ENCODE peak calls at places on chromosomes 11 and 22, in five cellular contexts. G, E, D, Y and C are unnamed samples.

GRCh38 chr11:77175869-77176539 is 48.0 kb downstream of the MYO7A start:
- DNase-seq in Y (no peak), D (peak; percentile 49), G (no peak), E (no peak), C (no peak)

GRCh38 chr22:36367479-36367878 is 20.3 kb downstream of the MYH9 start:
- DNase-seq in E (no peak), Y (no peak), G (no peak), D (no peak), C (no peak)

GRCh38 chr11:36376315-36376887 is 80.3 kb downstream of the PRR5L start:
- DNase-seq in D (peak; percentile 40), G (no peak), Y (no peak), E (peak; percentile 82), C (no peak)

GRCh38 chr11:73997120-73997772 is 11.6 kb downstream of the UCP3 start:
- DNase-seq in Y (no peak), E (no peak), D (no peak), G (no peak), C (no peak)

GRCh38 chr11:120909676-120910215 is 114.2 kb upstream of the TBCEL start:
- DNase-seq in D (no peak), E (no peak), Y (no peak), G (no peak), C (no peak)

GRCh38 chr22:40654522-40655167 is 18.1 kb upstream of the MRTFA start:
- DNase-seq in G (no peak), Y (no peak), D (peak; percentile 65), E (no peak), C (no peak)

GRCh38 chr11:29300441-29300840 is 716.4 kb downstream of the KCNA4 start:
- DNase-seq in E (no peak), D (no peak), G (no peak), Y (peak; percentile 77), C (peak; percentile 67)

GRCh38 chr22:41908409-41909289 is 6.2 kb downstream of the SHISA8 start:
- DNase-seq in G (peak; percentile 42), Y (no peak), D (no peak), E (no peak), C (no peak)

GRCh38 chr11:96393753-96394348 is 4.0 kb downstream of the JRKL start:
- DNase-seq in D (no peak), E (no peak), Y (peak; percentile 15), G (peak; percentile 61), C (no peak)

GRCh38 chr11:110429614-110430266 is at the start of gene FDX1:
- DNase-seq in E (peak; percentile 86), D (peak; percentile 86), Y (peak; percentile 24), G (peak; percentile 85), C (no peak)

GRCh38 chr22:27873476-27873875 is 45.6 kb downstream of the PITPNB start:
- DNase-seq in Y (no peak), D (no peak), G (no peak), E (no peak), C (no peak)

GRCh38 chr22:30598986-30599385 is 7.3 kb upstream of the PES1 start:
- DNase-seq in E (no peak), D (no peak), Y (no peak), G (no peak), C (no peak)

GRCh38 chr11:124875943-124876817 is 10.9 kb downstream of the ROBO3 start:
- DNase-seq in G (peak; percentile 81), E (peak; percentile 87), Y (peak; percentile 91), D (peak; percentile 93), C (peak; percentile 53)
- H3K4me3 ChIP-seq in G (peak overlapping the region; percentile 73), E (peak overlapping the region; percentile 51), Y (peak overlapping the region; percentile 56), D (peak overlapping the region; percentile 30), C (peak overlapping the region; percentile 72)

GRCh38 chr22:44930016-44930710 is 79.6 kb downstream of the PHF21B start:
- DNase-seq in D (no peak), Y (no peak), G (no peak), E (no peak), C (no peak)
- H3K4me3 ChIP-seq in D (no peak overlapping the region), Y (no peak overlapping the region), G (no peak overlapping the region), E (no peak overlapping the region), C (no peak overlapping the region)

DNA sequence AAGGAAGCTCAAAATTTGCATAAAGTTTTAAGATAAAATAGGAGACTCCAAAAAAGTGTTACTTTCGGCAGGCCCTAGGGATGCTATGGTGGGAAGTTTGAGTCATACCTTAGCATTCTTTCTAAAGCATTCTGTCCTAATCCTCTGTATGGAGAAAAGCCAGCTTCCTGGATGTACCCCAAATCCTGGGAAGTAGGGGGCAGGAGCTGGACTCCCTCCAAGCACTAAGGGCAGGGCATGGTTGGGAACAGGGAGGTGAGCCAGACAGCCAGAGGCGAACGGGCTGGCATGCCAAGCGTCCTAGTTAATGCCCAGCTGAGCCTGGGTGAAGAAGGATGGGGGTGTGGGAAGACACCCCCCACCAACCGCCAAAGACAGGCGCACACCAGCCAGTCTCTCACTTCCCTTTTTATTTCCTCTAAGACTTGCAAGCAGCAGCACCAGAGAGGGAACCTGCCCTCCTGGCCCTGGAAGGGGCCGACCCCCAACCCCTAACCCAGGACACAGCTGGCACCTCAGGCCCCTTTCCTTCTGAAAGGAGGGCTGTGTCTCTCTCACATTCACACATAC is 23.9 kb downstream of the RTN4RL2 start:
- DNase-seq in E (no peak), Y (no peak), D (no peak), G (no peak), C (no peak)
- H3K4me3 ChIP-seq in E (no peak overlapping the region), Y (no peak overlapping the region), D (no peak overlapping the region), G (no peak overlapping the region), C (no peak overlapping the region)

DNA sequence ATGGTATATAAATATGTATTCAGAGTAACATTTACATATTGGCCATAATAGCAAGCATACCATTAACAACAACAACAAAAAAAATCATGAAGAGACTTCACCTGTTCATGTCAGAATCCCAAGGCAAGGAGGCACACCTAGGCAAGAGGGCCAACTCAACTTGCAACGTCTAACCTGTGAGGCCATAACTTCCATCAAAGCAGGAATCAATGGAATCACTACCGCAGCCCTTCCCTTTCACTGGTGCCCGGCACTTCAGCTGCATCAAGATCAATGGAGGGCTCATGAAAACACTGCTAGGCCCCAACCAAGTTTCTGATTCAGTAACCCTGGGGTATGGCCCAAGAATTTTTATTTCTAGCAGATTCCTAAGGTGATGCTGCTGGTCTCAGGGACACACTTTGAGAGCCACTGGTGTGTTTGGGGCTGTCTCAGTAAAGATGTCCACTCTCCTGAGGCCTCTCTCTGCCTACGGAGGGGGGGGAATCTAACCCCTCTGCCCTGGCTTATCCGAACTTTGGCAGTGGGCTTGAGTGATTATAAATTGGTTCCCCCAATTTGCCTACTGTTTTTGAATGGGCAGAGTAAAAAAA is 8.0 kb downstream of the ZFTA start:
- DNase-seq in G (no peak), Y (no peak), E (no peak), D (no peak), C (no peak)
- H3K4me3 ChIP-seq in G (no peak overlapping the region), Y (no peak overlapping the region), E (no peak overlapping the region), D (no peak overlapping the region), C (no peak overlapping the region)

GRCh38 chr11:117876049-117876340 is 463 bp downstream of the FXYD6 start:
- DNase-seq in D (no peak), E (no peak), Y (no peak), G (no peak), C (no peak)
- H3K4me3 ChIP-seq in D (peak overlapping the region; percentile 71), E (peak overlapping the region; percentile 39), Y (peak overlapping the region; percentile 46), G (no peak overlapping the region), C (peak overlapping the region; percentile 37)

DNA sequence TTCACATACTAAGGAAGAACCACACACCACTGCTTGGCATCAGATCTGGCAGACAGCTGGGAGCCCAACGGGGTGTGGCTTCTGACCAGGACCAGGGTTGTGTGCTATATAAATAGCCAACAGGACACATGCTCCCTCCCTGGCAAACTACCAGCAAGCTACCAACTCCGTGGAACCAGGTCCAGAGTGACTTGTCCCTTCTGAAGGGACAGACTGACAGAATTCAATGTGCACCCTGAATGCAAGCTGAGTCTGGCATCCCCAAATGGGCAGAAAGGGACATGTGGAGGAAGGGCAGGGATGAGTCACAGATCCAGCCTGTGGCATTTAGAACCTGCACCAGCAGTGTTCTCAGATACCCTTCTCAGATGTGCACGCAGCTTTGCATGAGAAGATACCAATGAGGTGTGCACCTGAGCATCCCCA is 92.9 kb downstream of the MICAL3 start:
- DNase-seq in E (peak; percentile 44), Y (no peak), D (peak; percentile 62), G (no peak), C (no peak)
- H3K4me3 ChIP-seq in E (no peak overlapping the region), Y (no peak overlapping the region), D (no peak overlapping the region), G (no peak overlapping the region), C (no peak overlapping the region)

GRCh38 chr22:37561209-37562048 is 1.1 kb downstream of the CDC42EP1 start:
- DNase-seq in E (peak; percentile 99), Y (peak; percentile 76), D (peak; percentile 92), G (peak; percentile 46), C (no peak)
- H3K4me3 ChIP-seq in E (peak overlapping the region; percentile 71), Y (peak overlapping the region; percentile 90), D (peak overlapping the region; percentile 90), G (no peak overlapping the region), C (peak overlapping the region; percentile 82)